ENCODE peak calls at places on chromosomes 13 and 19, in five cellular contexts. Q is IMR-90; K is CD8-positive, alpha-beta T cell; U is heart right ventricle; Z is mucosa of descending colon. J is an unnamed sample.

GRCh38 chr19:38469151-38469550 is 35.7 kb downstream of the RYR1 start:
- DNase-seq in Q (no peak), K (no peak), U (no peak), Z (no peak), J (no peak)

GRCh38 chr19:54729416-54730188 is 5.4 kb downstream of the KIR3DL3 start:
- DNase-seq in Q (no peak), K (no peak), U (no peak), Z (no peak), J (no peak)

GRCh38 chr19:29770653-29771052 is 41.1 kb upstream of the CCNE1 start:
- DNase-seq in Q (no peak), K (no peak), U (no peak), Z (no peak), J (no peak)

GRCh38 chr19:43562698-43563241 is 12.6 kb downstream of the XRCC1 start:
- DNase-seq in Q (peak; percentile 76), K (peak; percentile 72), U (peak; percentile 84), Z (peak; percentile 91), J (peak; percentile 52)

GRCh38 chr19:13417054-13417453 is 89.2 kb downstream of the CACNA1A start:
- DNase-seq in Q (no peak), K (no peak), U (peak; percentile 34), Z (no peak), J (no peak)

GRCh38 chr13:79398169-79398568 is 7.9 kb downstream of the RBM26 start:
- DNase-seq in Q (no peak), K (no peak), U (no peak), Z (no peak), J (no peak)

GRCh38 chr19:8458380-8458779 is 13.6 kb downstream of the HNRNPM start:
- DNase-seq in Q (no peak), K (no peak), U (no peak), Z (no peak), J (no peak)

GRCh38 chr19:2376784-2377519 is 16.9 kb downstream of the TMPRSS9 start:
- DNase-seq in Q (no peak), K (no peak), U (no peak), Z (no peak), J (no peak)

GRCh38 chr13:36146513-36147276 is 15.5 kb upstream of the DCLK1 start:
- DNase-seq in Q (no peak), K (no peak), U (no peak), Z (no peak), J (no peak)

GRCh38 chr13:91174886-91175501 is 172.5 kb upstream of the MIR17HG start:
- DNase-seq in Q (no peak), K (no peak), U (no peak), Z (no peak), J (no peak)

GRCh38 chr19:55084416-55084815 is 8.7 kb downstream of the EPS8L1 start:
- DNase-seq in Q (no peak), K (no peak), U (no peak), Z (no peak), J (no peak)

GRCh38 chr19:11534538-11534937 is 4.1 kb upstream of the CNN1 start:
- DNase-seq in Q (no peak), K (no peak), U (no peak), Z (no peak), J (no peak)

GRCh38 chr19:45591004-45591637 is 6.5 kb upstream of the OPA3 start:
- DNase-seq in Q (peak; percentile 35), K (peak; percentile 14), U (no peak), Z (peak; percentile 70), J (peak; percentile 70)

GRCh38 chr19:51116736-51117135 is 8.0 kb upstream of the SIGLEC9 start:
- DNase-seq in Q (no peak), K (no peak), U (no peak), Z (peak; percentile 42), J (no peak)

GRCh38 chr13:54387607-54388006 is 1359.0 kb downstream of the OLFM4 start:
- DNase-seq in Q (no peak), K (no peak), U (no peak), Z (no peak), J (no peak)

DNA sequence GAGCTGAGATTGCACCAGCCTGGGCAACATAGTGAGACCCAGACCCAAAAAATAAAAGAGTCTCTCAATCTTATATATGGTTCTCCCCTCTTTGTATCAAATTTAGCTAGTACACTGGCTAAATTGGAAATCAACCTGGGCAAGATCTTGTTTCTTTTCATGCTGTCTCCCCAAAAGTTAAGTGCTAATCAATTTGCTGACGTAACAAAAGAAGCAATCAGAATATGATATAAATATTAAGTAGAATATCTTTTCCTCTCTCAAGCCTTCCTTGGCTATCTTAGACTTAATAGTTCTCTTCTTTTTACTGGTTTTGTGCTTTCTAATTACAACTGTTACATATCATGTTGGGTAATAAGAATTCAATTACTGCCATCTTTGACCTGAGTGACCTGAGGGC is 258.9 kb downstream of the KCNRG start:
- DNase-seq in Q (no peak), K (no peak), U (no peak), Z (no peak), J (no peak)
- H3K4me3 ChIP-seq in Q (no peak overlapping the region), K (no peak overlapping the region), U (no peak overlapping the region), Z (no peak overlapping the region), J (no peak overlapping the region)

GRCh38 chr13:27171244-27171829 is at the start of gene USP12:
- DNase-seq in Q (peak; percentile 22), K (no peak), U (peak; percentile 43), Z (peak; percentile 60), J (no peak)

GRCh38 chr13:27170521-27171243 is 929 bp downstream of the USP12 start:
- DNase-seq in Q (no peak), K (peak; percentile 25), U (peak; percentile 50), Z (peak; percentile 70), J (peak; percentile 37)

GRCh38 chr13:27168870-27169525 is 2.6 kb downstream of the USP12 start:
- DNase-seq in Q (peak; percentile 39), K (no peak), U (no peak), Z (no peak), J (peak; percentile 40)

GRCh38 chr13:27171830-27172494 is 351 bp upstream of the USP12 start:
- DNase-seq in Q (peak; percentile 90), K (peak; percentile 90), U (peak; percentile 95), Z (peak; percentile 97), J (peak; percentile 92)

DNA sequence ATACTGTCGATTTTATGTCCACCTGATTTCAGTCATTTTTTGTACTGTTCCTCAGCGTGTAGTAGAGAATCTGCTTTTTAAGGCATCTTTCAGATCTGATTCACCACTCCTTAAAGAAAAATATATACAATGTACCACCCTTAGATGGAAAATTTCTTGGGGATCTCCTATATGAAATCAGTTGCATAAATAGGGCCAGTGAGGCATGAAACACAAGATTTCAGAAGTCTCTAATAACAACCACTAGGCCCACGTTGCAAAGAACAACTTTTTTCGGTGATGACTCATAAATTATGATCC is 1.4 kb downstream of the USP12 start:
- DNase-seq in Q (peak; percentile 84), K (no peak), U (no peak), Z (no peak), J (peak; percentile 66)
- TF ChIP-seq CTCF in Q (no peak), K (no peak), U (no peak), Z (no peak), J (no peak)

GRCh38 chr19:6862673-6863078 is 24.7 kb upstream of the ADGRE1 start:
- DNase-seq in Q (peak; percentile 69), K (peak; percentile 87), U (peak; percentile 78), Z (peak; percentile 87), J (peak; percentile 89)
- H3K4me3 ChIP-seq in Q (no peak overlapping the region), K (no peak overlapping the region), U (peak overlapping the region; percentile 34), Z (no peak overlapping the region), J (no peak overlapping the region)

GRCh38 chr19:15245370-15246197 is 13.3 kb upstream of the EPHX3 start:
- DNase-seq in Q (no peak), K (no peak), U (no peak), Z (no peak), J (no peak)
- TF ChIP-seq CTCF in Q (no peak), K (no peak), U (no peak), Z (no peak), J (no peak)

DNA sequence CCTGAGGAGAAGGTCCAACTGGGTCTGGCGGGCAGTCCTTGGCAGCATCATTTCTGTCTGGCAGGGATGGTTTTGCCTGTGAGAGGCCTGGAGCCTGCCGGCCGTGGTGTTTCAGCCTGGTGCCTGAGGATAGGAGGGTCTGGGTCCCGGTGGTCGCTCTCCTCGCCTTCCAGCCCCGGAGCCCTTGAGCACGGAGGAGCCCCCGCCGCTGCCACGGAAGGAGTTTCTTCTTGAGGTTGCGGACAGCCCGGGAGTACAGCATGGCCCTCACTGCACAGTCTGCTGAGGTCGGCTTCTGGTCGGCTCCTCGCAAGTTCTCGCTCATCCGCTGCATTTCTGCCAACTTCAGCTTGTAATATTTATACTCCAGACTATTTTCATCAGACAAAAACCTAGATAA is 23.4 kb downstream of the SUGP2 start:
- DNase-seq in Q (no peak), K (no peak), U (no peak), Z (no peak), J (no peak)
- H3K4me3 ChIP-seq in Q (no peak overlapping the region), K (no peak overlapping the region), U (no peak overlapping the region), Z (no peak overlapping the region), J (no peak overlapping the region)

DNA sequence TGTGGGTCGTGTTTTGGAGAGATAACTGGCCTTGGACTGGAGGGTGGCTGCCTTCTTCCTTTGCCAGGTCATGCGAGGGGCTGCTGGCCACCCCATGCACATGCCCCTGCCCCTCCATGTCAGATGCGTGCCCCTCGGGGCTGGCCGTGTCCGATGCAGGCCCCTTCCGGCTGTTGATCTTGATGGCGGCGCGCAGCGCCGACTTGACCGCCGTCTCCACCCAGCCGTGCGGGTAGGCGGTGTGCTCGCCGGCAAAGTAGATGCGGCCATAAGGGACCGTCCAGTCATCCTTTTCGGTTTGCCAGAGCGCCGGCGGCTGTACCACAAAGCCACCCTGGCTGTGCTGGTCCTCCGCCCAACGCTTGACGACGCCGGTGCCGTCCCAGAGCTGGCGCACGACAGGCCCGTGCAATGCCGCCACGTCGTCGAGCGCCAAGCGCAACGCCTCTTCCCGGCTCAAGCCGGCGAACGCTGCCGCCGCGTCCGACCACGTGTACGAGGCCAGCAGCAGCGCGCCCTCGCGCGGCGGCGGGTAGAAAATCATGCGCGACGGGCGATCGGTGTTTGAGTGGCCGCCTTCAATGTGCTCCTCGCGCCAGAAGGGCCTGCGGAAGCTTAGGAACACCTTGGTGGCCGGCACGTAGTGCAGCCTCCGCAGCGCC is 6.9 kb downstream of the IL4I1 start:
- DNase-seq in Q (peak; percentile 61), K (peak; percentile 60), U (peak; percentile 80), Z (peak; percentile 83), J (peak; percentile 78)
- TF ChIP-seq CTCF in Q (peak; percentile 66), K (peak; percentile 89), U (peak; percentile 88), Z (peak; percentile 79), J (peak; percentile 58)

DNA sequence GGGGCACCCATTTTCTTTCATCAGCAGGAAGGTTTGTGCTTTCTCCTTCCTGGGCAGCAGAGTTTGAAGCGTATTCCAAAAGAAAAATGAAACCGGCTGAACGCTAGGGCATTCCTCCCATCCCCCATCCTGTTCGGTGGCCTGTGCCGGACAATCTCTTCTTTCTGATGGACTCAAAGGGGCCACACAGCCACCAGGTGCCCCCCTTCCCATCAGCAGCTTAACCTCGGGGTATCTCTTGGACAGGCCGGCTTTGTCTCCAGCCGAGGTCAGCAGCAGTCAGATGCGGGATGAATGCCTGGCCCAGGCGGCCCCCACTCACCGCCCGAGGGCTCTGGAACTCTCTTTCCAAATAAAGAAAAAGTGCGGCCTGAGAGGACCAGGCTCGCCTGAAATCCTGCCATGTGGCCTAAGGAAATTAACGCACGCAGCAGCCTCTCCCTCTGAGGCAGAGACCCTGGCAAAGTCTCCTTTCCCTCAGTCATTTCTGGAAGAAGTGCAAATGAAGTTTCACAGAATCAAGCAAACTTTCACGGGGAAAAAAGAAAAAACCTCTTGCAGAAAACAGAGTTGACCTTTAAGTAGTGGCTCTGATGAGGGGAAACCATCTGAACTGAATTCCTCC is 67.8 kb downstream of the RASA3 start:
- DNase-seq in Q (peak; percentile 40), K (no peak), U (no peak), Z (peak; percentile 55), J (peak; percentile 30)
- H3K4me3 ChIP-seq in Q (peak overlapping the region; percentile 15), K (peak overlapping the region; percentile 72), U (peak overlapping the region; percentile 39), Z (no peak overlapping the region), J (peak overlapping the region; percentile 24)